ENCODE peak calls at places on chromosomes 1 and 21, in four cellular contexts. Z is tibial artery, D is psoas muscle, M is upper lobe of right lung. S is an unnamed sample.

GRCh38 chr1:162560303-162561036 is 1.1 kb upstream of the UAP1 start:
- DNase-seq in D (no peak), Z (no peak), M (no peak), S (no peak)

GRCh38 chr1:157105988-157106812 is 6.6 kb upstream of the ETV3L start:
- DNase-seq in D (no peak), Z (peak; percentile 64), M (peak; percentile 73), S (peak; percentile 64)

GRCh38 chr1:74652711-74653131 is 20.9 kb downstream of the ERICH3 start:
- DNase-seq in Z (no peak), D (no peak), M (no peak), S (peak; percentile 14)

GRCh38 chr1:225926551-225927113 is 2.6 kb upstream of the PYCR2 start:
- DNase-seq in Z (no peak), D (no peak), M (no peak), S (peak; percentile 15)

GRCh38 chr1:1915911-1916835 is 1.1 kb downstream of the CALML6 start:
- DNase-seq in D (peak; percentile 56), Z (no peak), M (no peak), S (no peak)

GRCh38 chr1:155006601-155007101 is 4.0 kb downstream of the ZBTB7B start:
- DNase-seq in M (no peak), D (no peak), Z (no peak), S (peak; percentile 31)

GRCh38 chr1:41754540-41754939 is 164.2 kb downstream of the HIVEP3 start:
- DNase-seq in M (no peak), Z (no peak), D (no peak), S (no peak)

GRCh38 chr1:8120693-8121260 is 94.7 kb upstream of the ERRFI1 start:
- DNase-seq in Z (peak; percentile 21), M (no peak), D (no peak), S (no peak)

GRCh38 chr21:29453511-29453910 is 154.8 kb downstream of the BACH1 start:
- DNase-seq in M (no peak), Z (no peak), D (no peak), S (no peak)

GRCh38 chr1:4052657-4053056 is 152.6 kb upstream of the C1orf174 start:
- DNase-seq in Z (no peak), M (no peak), D (no peak), S (no peak)

GRCh38 chr1:203985044-203985443 is 87.9 kb upstream of the SOX13 start:
- DNase-seq in D (no peak), M (no peak), Z (no peak), S (no peak)

GRCh38 chr1:194658090-194658439 is 1471.7 kb upstream of the B3GALT2 start:
- DNase-seq in D (no peak), M (no peak), Z (no peak), S (peak; percentile 29)

GRCh38 chr1:11784256-11784992 is 21.3 kb downstream of the MTHFR start:
- DNase-seq in M (no peak), D (no peak), Z (no peak), S (no peak)

GRCh38 chr1:174080819-174081218 is 58.7 kb upstream of the RC3H1 start:
- DNase-seq in D (no peak), M (no peak), Z (no peak), S (no peak)

GRCh38 chr1:234478152-234478480 is 863 bp downstream of the TARBP1 start:
- DNase-seq in M (peak; percentile 90), Z (peak; percentile 74), D (no peak), S (peak; percentile 72)

GRCh38 chr1:58812926-58813325 is 29.1 kb upstream of the JUN start:
- DNase-seq in Z (no peak), M (no peak), D (no peak), S (no peak)
- H3K4me1 ChIP-seq in Z (peaks cover 35% of the 10 kb centered on the region), M (peaks cover 58% of the 10 kb centered on the region), D (no peaks in the 10 kb centered on the region), S (peaks cover 37% of the 10 kb centered on the region)

GRCh38 chr1:58968360-58968952 is 184.6 kb upstream of the JUN start:
- DNase-seq in M (no peak), Z (peak; percentile 94), D (peak; percentile 93), S (peak; percentile 79)
- H3K4me1 ChIP-seq in M (peaks cover 23% of the 10 kb centered on the region), Z (peaks cover 12% of the 10 kb centered on the region), D (peaks cover 57% of the 10 kb centered on the region), S (peaks cover 34% of the 10 kb centered on the region)

GRCh38 chr1:10730985-10731384 is 65.5 kb downstream of the CASZ1 start:
- DNase-seq in Z (no peak), D (no peak), M (no peak), S (peak; percentile 66)
- H3K4me1 ChIP-seq in Z (peaks cover 33% of the 10 kb centered on the region), D (peaks cover 32% of the 10 kb centered on the region), M (peaks cover 10% of the 10 kb centered on the region), S (no peaks in the 10 kb centered on the region)

GRCh38 chr1:231196307-231196706 is 34.4 kb downstream of the TRIM67 start:
- DNase-seq in M (no peak), D (no peak), Z (no peak), S (no peak)
- H3K4me1 ChIP-seq in M (peaks cover 5% of the 10 kb centered on the region), D (peaks cover 5% of the 10 kb centered on the region), Z (no peaks in the 10 kb centered on the region), S (peaks cover 18% of the 10 kb centered on the region)